ENCODE peak calls at places on chromosome 3, in six cellular contexts. One of them, this sample, is unnamed.

GRCh38 chr3:130826516-130826915 is 67.4 kb upstream of the ATP2C1 start:
- DNase-seq in AG09309: no peak
- DNase-seq in psoas muscle: no peak
- DNase-seq in brain microvascular endothelial cell: no peak
- DNase-seq in HuH-7: no peak
- DNase-seq in PC-3: peak; percentile 52
- DNase-seq in this sample: no peak

GRCh38 chr3:119211193-119211592 is 29.5 kb downstream of the B4GALT4 start:
- DNase-seq in AG09309: no peak
- DNase-seq in psoas muscle: no peak
- DNase-seq in brain microvascular endothelial cell: no peak
- DNase-seq in HuH-7: peak; percentile 33
- DNase-seq in PC-3: no peak
- DNase-seq in this sample: peak; percentile 35

GRCh38 chr3:37014620-37015019 is 21.3 kb downstream of the MLH1 start:
- DNase-seq in AG09309: no peak
- DNase-seq in psoas muscle: no peak
- DNase-seq in brain microvascular endothelial cell: no peak
- DNase-seq in HuH-7: no peak
- DNase-seq in PC-3: no peak
- DNase-seq in this sample: peak; percentile 8

GRCh38 chr3:48952510-48953118 is 34.0 kb downstream of the ARIH2 start:
- DNase-seq in AG09309: no peak
- DNase-seq in psoas muscle: no peak
- DNase-seq in brain microvascular endothelial cell: no peak
- DNase-seq in HuH-7: peak; percentile 29
- DNase-seq in PC-3: peak; percentile 59
- DNase-seq in this sample: peak; percentile 56

GRCh38 chr3:89312141-89312540 is 204.7 kb downstream of the EPHA3 start:
- DNase-seq in AG09309: no peak
- DNase-seq in psoas muscle: no peak
- DNase-seq in brain microvascular endothelial cell: no peak
- DNase-seq in HuH-7: no peak
- DNase-seq in PC-3: no peak
- DNase-seq in this sample: no peak

GRCh38 chr3:81242871-81243270 is 518.6 kb downstream of the GBE1 start:
- DNase-seq in AG09309: no peak
- DNase-seq in psoas muscle: no peak
- DNase-seq in brain microvascular endothelial cell: no peak
- DNase-seq in HuH-7: no peak
- DNase-seq in PC-3: peak; percentile 70
- DNase-seq in this sample: no peak

GRCh38 chr3:149472393-149472792 is 2.1 kb upstream of the TM4SF4 start:
- DNase-seq in AG09309: no peak
- DNase-seq in psoas muscle: no peak
- DNase-seq in brain microvascular endothelial cell: no peak
- DNase-seq in HuH-7: no peak
- DNase-seq in PC-3: no peak
- DNase-seq in this sample: no peak

GRCh38 chr3:56976666-56977560 is 83.6 kb upstream of the SPATA12 start:
- DNase-seq in AG09309: peak; percentile 37
- DNase-seq in psoas muscle: no peak
- DNase-seq in brain microvascular endothelial cell: peak; percentile 18
- DNase-seq in HuH-7: no peak
- DNase-seq in PC-3: no peak
- DNase-seq in this sample: peak; percentile 80

GRCh38 chr3:139710212-139710611 is 32.4 kb upstream of the NMNAT3 start:
- DNase-seq in AG09309: no peak
- DNase-seq in psoas muscle: no peak
- DNase-seq in brain microvascular endothelial cell: no peak
- DNase-seq in HuH-7: no peak
- DNase-seq in PC-3: no peak
- DNase-seq in this sample: peak; percentile 24

GRCh38 chr3:14768881-14769280 is 49.9 kb upstream of the FGD5 start:
- DNase-seq in AG09309: no peak
- DNase-seq in psoas muscle: no peak
- DNase-seq in brain microvascular endothelial cell: no peak
- DNase-seq in HuH-7: no peak
- DNase-seq in PC-3: no peak
- DNase-seq in this sample: no peak

GRCh38 chr3:83523470-83524073 is 1435.2 kb upstream of the CADM2 start:
- DNase-seq in AG09309: no peak
- DNase-seq in psoas muscle: no peak
- DNase-seq in brain microvascular endothelial cell: peak; percentile 49
- DNase-seq in HuH-7: peak; percentile 2
- DNase-seq in PC-3: peak; percentile 84
- DNase-seq in this sample: peak; percentile 78

GRCh38 chr3:129226374-129226773 is 23.0 kb upstream of the COPG1 start:
- DNase-seq in AG09309: peak; percentile 72
- DNase-seq in psoas muscle: peak; percentile 97
- DNase-seq in brain microvascular endothelial cell: peak; percentile 92
- DNase-seq in HuH-7: no peak
- DNase-seq in PC-3: peak; percentile 94
- DNase-seq in this sample: no peak

GRCh38 chr3:43287514-43287913 is 1.2 kb downstream of the SNRK start:
- DNase-seq in AG09309: no peak
- DNase-seq in psoas muscle: no peak
- DNase-seq in brain microvascular endothelial cell: no peak
- DNase-seq in HuH-7: no peak
- DNase-seq in PC-3: peak; percentile 33
- DNase-seq in this sample: no peak

GRCh38 chr3:29721789-29722188 is 440.9 kb downstream of the RBMS3 start:
- DNase-seq in AG09309: no peak
- DNase-seq in psoas muscle: no peak
- DNase-seq in brain microvascular endothelial cell: no peak
- DNase-seq in HuH-7: no peak
- DNase-seq in PC-3: no peak
- DNase-seq in this sample: no peak

GRCh38 chr3:100912976-100913375 is 80.2 kb downstream of the ABI3BP start:
- DNase-seq in AG09309: no peak
- DNase-seq in psoas muscle: no peak
- DNase-seq in brain microvascular endothelial cell: no peak
- DNase-seq in HuH-7: no peak
- DNase-seq in PC-3: peak; percentile 88
- DNase-seq in this sample: no peak

GRCh38 chr3:23292432-23292831 is 89.3 kb downstream of the UBE2E2 start:
- DNase-seq in AG09309: no peak
- DNase-seq in psoas muscle: no peak
- DNase-seq in brain microvascular endothelial cell: no peak
- DNase-seq in HuH-7: no peak
- DNase-seq in PC-3: no peak
- DNase-seq in this sample: no peak

GRCh38 chr3:97838393-97838792 is 16.6 kb downstream of the CRYBG3 start:
- DNase-seq in AG09309: no peak
- DNase-seq in psoas muscle: no peak
- DNase-seq in brain microvascular endothelial cell: no peak
- DNase-seq in HuH-7: no peak
- DNase-seq in PC-3: no peak
- DNase-seq in this sample: no peak

GRCh38 chr3:126934149-126934548 is 48.8 kb upstream of the PLXNA1 start:
- DNase-seq in AG09309: no peak
- DNase-seq in psoas muscle: no peak
- DNase-seq in brain microvascular endothelial cell: peak; percentile 57
- DNase-seq in HuH-7: no peak
- DNase-seq in PC-3: no peak
- DNase-seq in this sample: peak; percentile 39

This sample was measured in hepatocyte.